ENCODE peak calls at places on chromosomes 4 and X, in four cellular contexts. One of them, this sample, is unnamed.

GRCh38 chrX:7027071-7027470 is 120.4 kb upstream of the STS start:
- DNase-seq in GM23338: no peak
- DNase-seq in GM23248: no peak
- DNase-seq in neural progenitor cell: no peak
- DNase-seq in this sample: no peak

GRCh38 chr4:61638600-61638999 is 438.5 kb downstream of the ADGRL3 start:
- DNase-seq in GM23338: no peak
- DNase-seq in neural progenitor cell: no peak
- DNase-seq in GM23248: no peak
- DNase-seq in this sample: no peak

GRCh38 chr4:108486046-108486445 is 134.3 kb upstream of the RPL34 start:
- DNase-seq in GM23248: no peak
- DNase-seq in GM23338: no peak
- DNase-seq in neural progenitor cell: no peak
- DNase-seq in this sample: no peak

GRCh38 chr4:52202251-52202779 is 151.2 kb downstream of the SPATA18 start:
- DNase-seq in GM23338: peak; percentile 6
- DNase-seq in GM23248: no peak
- DNase-seq in neural progenitor cell: peak; percentile 21
- DNase-seq in this sample: no peak

GRCh38 chr4:81666491-81666890 is 194.8 kb upstream of the RASGEF1B start:
- DNase-seq in neural progenitor cell: no peak
- DNase-seq in GM23338: no peak
- DNase-seq in GM23248: no peak
- DNase-seq in this sample: no peak

GRCh38 chr4:55183926-55184599 is 58.7 kb upstream of the KDR start:
- DNase-seq in GM23248: peak; percentile 94
- DNase-seq in GM23338: peak; percentile 69
- DNase-seq in neural progenitor cell: no peak
- DNase-seq in this sample: no peak

GRCh38 chr4:25838526-25838925 is 24.3 kb downstream of the SEL1L3 start:
- DNase-seq in GM23248: no peak
- DNase-seq in neural progenitor cell: peak; percentile 36
- DNase-seq in GM23338: peak; percentile 53
- DNase-seq in this sample: no peak

GRCh38 chr4:138110815-138111214 is 131.3 kb downstream of the SLC7A11 start:
- DNase-seq in neural progenitor cell: no peak
- DNase-seq in GM23338: no peak
- DNase-seq in GM23248: peak; percentile 5
- DNase-seq in this sample: no peak

GRCh38 chr4:154779362-154779947 is 1.6 kb upstream of the RBM46 start:
- DNase-seq in GM23338: peak; percentile 69
- DNase-seq in GM23248: peak; percentile 68
- DNase-seq in neural progenitor cell: peak; percentile 41
- DNase-seq in this sample: peak; percentile 1

GRCh38 chr4:180028682-180029081 is 2214.5 kb upstream of the TENM3 start:
- DNase-seq in neural progenitor cell: peak; percentile 86
- DNase-seq in GM23338: peak; percentile 88
- DNase-seq in GM23248: no peak
- DNase-seq in this sample: peak; percentile 84

GRCh38 chrX:74371399-74371798 is 49.9 kb upstream of the SLC16A2 start:
- DNase-seq in GM23248: peak; percentile 21
- DNase-seq in neural progenitor cell: no peak
- DNase-seq in GM23338: no peak
- DNase-seq in this sample: no peak

GRCh38 chrX:12570859-12571501 is 220.2 kb upstream of the PRPS2 start:
- DNase-seq in GM23338: peak; percentile 16
- DNase-seq in neural progenitor cell: no peak
- DNase-seq in GM23248: no peak
- DNase-seq in this sample: no peak

GRCh38 chrX:13101439-13102139 is 57.2 kb upstream of the FAM9C start:
- DNase-seq in GM23248: peak; percentile 90
- DNase-seq in neural progenitor cell: no peak
- DNase-seq in GM23338: no peak
- DNase-seq in this sample: no peak

GRCh38 chr4:123090886-123091285 is 168.5 kb upstream of the NUDT6 start:
- DNase-seq in GM23338: no peak
- DNase-seq in GM23248: no peak
- DNase-seq in neural progenitor cell: no peak
- DNase-seq in this sample: no peak

GRCh38 chrX:94329182-94329581 is 655.2 kb downstream of the FAM133A start:
- DNase-seq in GM23338: no peak
- DNase-seq in neural progenitor cell: no peak
- DNase-seq in GM23248: no peak
- DNase-seq in this sample: no peak

GRCh38 chrX:9861711-9862110 is 75.5 kb downstream of the SHROOM2 start:
- DNase-seq in neural progenitor cell: no peak
- DNase-seq in GM23338: no peak
- DNase-seq in GM23248: no peak
- DNase-seq in this sample: no peak

DNA sequence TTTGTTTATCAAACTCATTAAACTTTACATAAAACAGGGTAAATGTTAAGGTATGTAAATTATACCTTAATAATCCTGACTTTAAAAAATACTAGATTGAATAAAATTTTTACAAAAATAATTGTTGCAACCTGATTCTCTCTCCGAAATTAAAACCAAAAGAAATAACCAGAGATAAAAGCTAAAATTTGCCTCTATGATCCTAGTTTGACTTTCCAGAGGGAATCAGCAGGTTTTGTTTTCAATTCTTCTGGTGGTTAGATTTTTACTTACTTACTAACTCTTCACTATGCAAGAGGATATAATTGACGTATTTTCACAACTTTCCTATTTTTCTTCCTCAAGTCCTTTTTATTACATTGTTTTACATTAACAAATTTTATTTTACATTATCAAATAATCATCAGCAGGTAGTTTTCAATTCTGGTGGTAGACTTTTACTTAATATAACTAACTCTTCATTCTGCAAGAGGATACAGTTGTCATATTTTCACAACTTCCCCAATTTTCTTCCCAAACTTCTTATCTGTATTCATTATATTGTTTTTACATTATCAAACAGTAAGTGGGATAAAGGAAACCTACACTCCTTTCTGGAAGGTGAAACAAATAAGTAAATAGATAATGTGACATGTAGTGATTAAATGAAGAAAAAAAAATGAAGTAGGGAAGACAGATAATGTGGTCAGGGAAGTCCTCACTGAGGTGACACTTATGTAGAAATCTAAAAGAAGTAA is 52.2 kb downstream of the TBCK start:
- DNase-seq in GM23248: no peak
- DNase-seq in neural progenitor cell: no peak
- DNase-seq in GM23338: no peak
- DNase-seq in this sample: no peak
- H3K79me2 ChIP-seq in GM23248: peaks cover 4% of the 10 kb centered on the region
- H3K79me2 ChIP-seq in neural progenitor cell: no peaks in the 10 kb centered on the region
- H3K79me2 ChIP-seq in GM23338: no peaks in the 10 kb centered on the region
- H3K79me2 ChIP-seq in this sample: no peaks in the 10 kb centered on the region

GRCh38 chrX:136534131-136534530 is 2.1 kb downstream of the VGLL1 start:
- DNase-seq in GM23338: no peak
- DNase-seq in GM23248: no peak
- DNase-seq in neural progenitor cell: no peak
- DNase-seq in this sample: no peak

GRCh38 chrX:136525738-136526606 is 6.0 kb upstream of the VGLL1 start:
- DNase-seq in GM23338: no peak
- DNase-seq in neural progenitor cell: no peak
- DNase-seq in GM23248: peak; percentile 87
- DNase-seq in this sample: no peak

GRCh38 chrX:136531951-136532350 is at the start of gene VGLL1:
- DNase-seq in GM23338: no peak
- DNase-seq in neural progenitor cell: no peak
- DNase-seq in GM23248: no peak
- DNase-seq in this sample: no peak

GRCh38 chrX:136528645-136529315 is 3.2 kb upstream of the VGLL1 start:
- DNase-seq in GM23338: peak; percentile 40
- DNase-seq in GM23248: no peak
- DNase-seq in neural progenitor cell: peak; percentile 12
- DNase-seq in this sample: no peak

GRCh38 chrX:136529795-136530194 is 2.2 kb upstream of the VGLL1 start:
- DNase-seq in GM23338: peak; percentile 33
- DNase-seq in GM23248: no peak
- DNase-seq in neural progenitor cell: no peak
- DNase-seq in this sample: no peak
- TF ChIP-seq EZH2phosphoT487 in GM23338: no peak
- TF ChIP-seq EZH2phosphoT487 in GM23248: no peak
- TF ChIP-seq EZH2phosphoT487 in neural progenitor cell: no peak
- TF ChIP-seq EZH2phosphoT487 in this sample: no peak

GRCh38 chr4:174626310-174627022 is 104.2 kb upstream of the HPGD start:
- DNase-seq in GM23338: no peak
- DNase-seq in neural progenitor cell: no peak
- DNase-seq in GM23248: no peak
- DNase-seq in this sample: no peak
- H3K27ac ChIP-seq in GM23338: no peak overlapping the region
- H3K27ac ChIP-seq in neural progenitor cell: no peak overlapping the region
- H3K27ac ChIP-seq in GM23248: no peak overlapping the region
- H3K27ac ChIP-seq in this sample: no peak overlapping the region

GRCh38 chr4:41214158-41215146 is at the start of gene APBB2:
- DNase-seq in GM23338: peak; percentile 99
- DNase-seq in neural progenitor cell: peak; percentile 98
- DNase-seq in GM23248: peak; percentile 98
- DNase-seq in this sample: peak; percentile 87
- H3K79me2 ChIP-seq in GM23338: peaks cover 42% of the 10 kb centered on the region
- H3K79me2 ChIP-seq in neural progenitor cell: peaks cover 38% of the 10 kb centered on the region
- H3K79me2 ChIP-seq in GM23248: peaks cover 43% of the 10 kb centered on the region
- H3K79me2 ChIP-seq in this sample: peaks cover 45% of the 10 kb centered on the region

GRCh38 chrX:147891886-147892285 is 19.8 kb upstream of the FMR1 start:
- DNase-seq in neural progenitor cell: no peak
- DNase-seq in GM23338: no peak
- DNase-seq in GM23248: peak; percentile 59
- DNase-seq in this sample: no peak
- TF ChIP-seq EZH2phosphoT487 in neural progenitor cell: no peak
- TF ChIP-seq EZH2phosphoT487 in GM23338: no peak
- TF ChIP-seq EZH2phosphoT487 in GM23248: no peak
- TF ChIP-seq EZH2phosphoT487 in this sample: no peak

DNA sequence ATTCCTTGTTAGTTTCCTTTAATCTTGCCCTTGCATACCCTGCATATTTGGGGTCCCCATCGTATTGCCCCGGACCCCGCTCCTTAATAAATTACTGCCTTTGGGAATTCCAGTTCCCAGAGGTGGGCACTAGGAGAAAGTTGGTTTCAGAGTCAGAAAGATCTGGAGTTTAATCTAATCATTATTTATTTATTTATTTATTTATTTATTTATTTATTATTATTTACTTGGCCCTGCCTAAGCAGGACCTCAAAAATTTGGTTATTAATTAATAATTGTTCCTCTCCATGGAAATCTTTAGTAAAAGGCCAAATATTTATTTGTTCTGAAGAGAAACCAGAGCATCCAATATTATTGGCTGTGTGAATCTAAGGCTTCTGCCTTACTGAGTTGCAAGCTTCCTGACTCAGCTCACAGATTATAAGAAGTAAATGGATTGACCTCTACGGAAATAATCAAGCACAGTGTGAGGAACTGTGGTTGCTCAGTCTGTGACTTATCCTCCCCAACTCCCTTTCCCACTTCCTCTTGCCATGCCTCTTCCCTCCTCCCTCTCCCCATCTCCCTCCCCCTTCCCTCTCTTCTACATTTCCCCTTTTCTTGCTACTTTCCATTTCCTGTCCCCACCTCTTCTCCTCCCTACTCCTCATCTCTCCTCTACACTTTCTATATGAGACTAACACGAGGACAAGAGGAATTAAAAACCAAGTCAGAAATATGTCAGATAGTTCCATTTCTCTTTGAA is 61.5 kb upstream of the AP1S2 start:
- DNase-seq in GM23248: no peak
- DNase-seq in GM23338: no peak
- DNase-seq in neural progenitor cell: no peak
- DNase-seq in this sample: no peak
- H3K27ac ChIP-seq in GM23248: no peak overlapping the region
- H3K27ac ChIP-seq in GM23338: no peak overlapping the region
- H3K27ac ChIP-seq in neural progenitor cell: no peak overlapping the region
- H3K27ac ChIP-seq in this sample: no peak overlapping the region

DNA sequence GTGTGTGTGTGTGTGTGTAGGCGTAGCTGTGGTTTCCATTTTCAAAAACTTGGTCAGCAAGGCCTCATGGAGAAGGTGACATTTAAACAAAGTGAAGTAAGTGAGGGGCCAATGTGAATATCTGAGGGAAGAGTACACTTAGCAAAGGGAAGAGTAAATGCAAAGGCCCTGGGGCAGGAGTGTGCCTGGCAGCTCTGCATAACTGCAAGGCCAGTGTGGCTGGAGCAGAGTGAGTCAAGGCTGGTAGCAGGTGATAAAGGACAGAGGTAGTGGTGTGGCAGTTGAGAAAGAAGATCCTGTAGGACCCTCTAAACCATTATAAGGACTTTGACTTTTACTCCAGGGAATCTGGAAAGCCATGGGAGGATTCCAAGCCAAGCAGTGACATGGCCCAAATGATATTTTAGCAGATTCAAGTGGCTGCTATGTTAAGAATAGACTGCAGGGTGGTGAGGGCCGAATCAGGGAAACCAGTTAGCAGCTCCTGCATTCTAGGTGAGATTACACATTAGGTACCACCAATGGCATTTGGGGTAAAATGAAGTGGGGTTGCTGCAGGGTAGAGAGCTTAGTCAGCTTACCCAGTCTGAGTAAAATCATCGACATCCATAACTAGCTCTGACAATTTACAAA is 5.9 kb upstream of the TBC1D1 start:
- DNase-seq in GM23248: no peak
- DNase-seq in GM23338: no peak
- DNase-seq in neural progenitor cell: no peak
- DNase-seq in this sample: no peak
- H3K79me2 ChIP-seq in GM23248: no peaks in the 10 kb centered on the region
- H3K79me2 ChIP-seq in GM23338: no peaks in the 10 kb centered on the region
- H3K79me2 ChIP-seq in neural progenitor cell: no peaks in the 10 kb centered on the region
- H3K79me2 ChIP-seq in this sample: no peaks in the 10 kb centered on the region

This sample was measured in OCI-LY7.